ENCODE peak calls at places on chromosomes 4 and X, in six cellular contexts. I, M, G, S, Z and C are unnamed samples.

GRCh38 chrX:151759041-151759440 is 24.5 kb downstream of the CNGA2 start:
- DNase-seq in I (no peak), S (no peak), Z (no peak), M (no peak), G (no peak), C (no peak)

GRCh38 chr4:7703669-7704068 is 236.0 kb downstream of the AFAP1 start:
- DNase-seq in Z (no peak), S (no peak), M (no peak), G (no peak), I (no peak), C (no peak)

GRCh38 chrX:119826399-119826959 is 26.3 kb downstream of the UPF3B start:
- DNase-seq in S (no peak), M (no peak), I (peak), G (no peak), Z (no peak), C (peak)

GRCh38 chrX:109889289-109890006 is 113.5 kb upstream of the TMEM164 start:
- DNase-seq in I (peak), G (no peak), S (peak), Z (no peak), M (no peak), C (peak)

GRCh38 chrX:32599156-32599555 is 612.2 kb downstream of the DMD start:
- DNase-seq in I (no peak), Z (no peak), M (no peak), G (no peak), S (no peak), C (no peak)

GRCh38 chr4:144627663-144628076 is 18.3 kb upstream of the HHIP start:
- DNase-seq in G (no peak), S (no peak), I (no peak), Z (no peak), M (peak), C (peak)

GRCh38 chr4:38856524-38857337 is at the start of gene TLR6:
- DNase-seq in I (peak), S (peak), G (no peak), M (peak), Z (peak), C (peak)

GRCh38 chr4:6929735-6930464 is 20.3 kb downstream of the TBC1D14 start:
- DNase-seq in M (no peak), I (no peak), Z (no peak), G (no peak), S (peak), C (no peak)

GRCh38 chr4:184695178-184695896 is 38.6 kb downstream of the CENPU start:
- DNase-seq in S (no peak), G (no peak), Z (no peak), I (no peak), M (peak), C (peak)